ENCODE peak calls at places on chromosomes 16 and 17, in five cellular contexts. N is astrocyte, D is IMR-90, C is fibroblast of lung, I is HCT116. Q is an unnamed sample. For H3K36me3, the result is how much of the 10 kb centered on the place peaks cover.

GRCh38 chr16:3641801-3642396 is 12.6 kb upstream of the DNASE1 start:
- DNase-seq in N (no peak), I (no peak), D (no peak), C (no peak), Q (no peak)

GRCh38 chr17:65438173-65438572 is 123.3 kb downstream of the AXIN2 start:
- DNase-seq in I (no peak), C (no peak), D (no peak), N (no peak), Q (no peak)

GRCh38 chr16:12907670-12908233 is 6.4 kb downstream of the SHISA9 start:
- DNase-seq in N (no peak), C (no peak), I (no peak), D (no peak), Q (peak)

GRCh38 chr17:50172130-50172529 is 6.3 kb downstream of the SGCA start:
- DNase-seq in D (no peak), N (no peak), C (no peak), I (no peak), Q (no peak)

GRCh38 chr17:58455491-58455890 is 32.7 kb downstream of the HSF5 start:
- DNase-seq in C (no peak), I (no peak), N (no peak), D (no peak), Q (no peak)

GRCh38 chr17:75557075-75557851 is 30.3 kb upstream of the MYO15B start:
- DNase-seq in N (peak), I (no peak), D (peak), C (peak), Q (no peak)

GRCh38 chr17:64016248-64016784 is 4.1 kb downstream of the ICAM2 start:
- DNase-seq in D (no peak), C (no peak), I (no peak), N (no peak), Q (peak)

GRCh38 chr17:2076461-2076984 is 21.6 kb downstream of the HIC1 start:
- DNase-seq in C (no peak), D (peak), I (no peak), N (peak), Q (no peak)

GRCh38 chr17:75619506-75620431 is 13.5 kb upstream of the SMIM5 start:
- DNase-seq in D (peak), I (no peak), N (peak), C (peak), Q (peak)

GRCh38 chr17:67534941-67535340 is 157.9 kb downstream of the PITPNC1 start:
- DNase-seq in N (peak), D (no peak), C (peak), I (no peak), Q (peak)

GRCh38 chr17:57457188-57457587 is 200.9 kb downstream of the MSI2 start:
- DNase-seq in D (no peak), C (no peak), N (no peak), I (no peak), Q (no peak)

GRCh38 chr16:22225060-22225459 is 19.0 kb downstream of the EEF2K start:
- DNase-seq in D (no peak), N (no peak), I (no peak), C (no peak), Q (no peak)

GRCh38 chr17:63185420-63185819 is 219.4 kb downstream of the TANC2 start:
- DNase-seq in I (no peak), N (no peak), C (no peak), D (no peak), Q (no peak)

GRCh38 chr17:71325886-71326285 is 794.9 kb upstream of the SOX9 start:
- DNase-seq in I (no peak), D (no peak), N (no peak), C (no peak), Q (no peak)

GRCh38 chr17:41538565-41538991 is 10.5 kb upstream of the KRT19 start:
- DNase-seq in C (peak), D (peak), I (no peak), N (no peak), Q (no peak)

GRCh38 chr16:67561824-67562525 is 351 bp upstream of the CTCF start:
- DNase-seq in I (peak), N (peak), D (peak), C (peak), Q (peak)

GRCh38 chr16:67561501-67561823 is 864 bp upstream of the CTCF start:
- DNase-seq in C (no peak), D (no peak), I (no peak), N (no peak), Q (no peak)

GRCh38 chr16:67562918-67563707 is 787 bp downstream of the CTCF start:
- DNase-seq in N (peak), D (peak), I (peak), C (peak), Q (peak)

GRCh38 chr16:67563708-67564468 is 1.6 kb downstream of the CTCF start:
- DNase-seq in N (peak), I (no peak), D (peak), C (peak), Q (peak)

DNA sequence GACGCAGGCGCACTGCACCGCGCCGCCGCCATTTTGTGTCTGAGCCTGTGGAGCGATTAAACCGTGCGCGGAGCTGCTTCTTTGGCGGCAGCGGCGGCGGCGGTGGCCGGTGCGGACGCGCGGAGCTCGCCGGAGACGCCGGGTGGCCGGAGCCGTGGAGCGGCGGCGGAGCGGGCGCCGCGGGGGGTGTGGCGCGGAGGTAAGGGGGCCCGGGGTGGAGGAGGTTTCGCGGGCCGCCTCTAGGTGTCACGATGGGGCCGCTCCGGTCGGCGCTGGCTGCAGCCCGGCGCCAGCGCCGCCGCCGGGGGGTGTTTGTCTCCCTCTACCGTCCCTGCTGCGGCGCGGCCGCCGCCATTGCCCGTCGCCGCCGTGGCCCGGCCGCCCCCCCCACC is at the start of gene CTCF:
- DNase-seq in C (peak), I (peak), D (peak), N (peak), Q (peak)
- H3K9ac ChIP-seq in C (peak), I (peak), D (peak), N (peak), Q (peak)

DNA sequence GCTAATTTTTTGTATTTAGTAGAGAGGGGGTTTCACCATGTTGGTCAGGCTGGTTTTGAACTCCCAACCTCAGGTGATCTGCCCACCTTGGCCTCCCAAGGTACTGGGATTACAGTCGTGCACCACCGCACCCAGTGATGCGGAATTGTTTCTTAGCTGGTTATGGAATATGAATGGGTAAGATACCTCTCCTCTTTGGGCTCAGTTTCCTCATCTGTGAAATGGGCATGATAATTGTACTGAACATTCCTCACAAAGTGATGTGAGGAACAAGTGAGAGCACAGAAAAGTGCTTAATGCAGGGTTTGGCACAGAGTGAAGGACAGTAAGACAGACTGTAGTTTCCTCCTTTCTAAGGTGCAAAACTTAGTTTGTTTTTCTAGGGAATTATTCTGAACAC is 31.0 kb upstream of the NFAT5 start:
- DNase-seq in D (no peak), N (no peak), I (no peak), C (no peak), Q (no peak)
- H3K4me2 ChIP-seq in D (peak), N (peak), I (peak), C (no peak), Q (no peak)

DNA sequence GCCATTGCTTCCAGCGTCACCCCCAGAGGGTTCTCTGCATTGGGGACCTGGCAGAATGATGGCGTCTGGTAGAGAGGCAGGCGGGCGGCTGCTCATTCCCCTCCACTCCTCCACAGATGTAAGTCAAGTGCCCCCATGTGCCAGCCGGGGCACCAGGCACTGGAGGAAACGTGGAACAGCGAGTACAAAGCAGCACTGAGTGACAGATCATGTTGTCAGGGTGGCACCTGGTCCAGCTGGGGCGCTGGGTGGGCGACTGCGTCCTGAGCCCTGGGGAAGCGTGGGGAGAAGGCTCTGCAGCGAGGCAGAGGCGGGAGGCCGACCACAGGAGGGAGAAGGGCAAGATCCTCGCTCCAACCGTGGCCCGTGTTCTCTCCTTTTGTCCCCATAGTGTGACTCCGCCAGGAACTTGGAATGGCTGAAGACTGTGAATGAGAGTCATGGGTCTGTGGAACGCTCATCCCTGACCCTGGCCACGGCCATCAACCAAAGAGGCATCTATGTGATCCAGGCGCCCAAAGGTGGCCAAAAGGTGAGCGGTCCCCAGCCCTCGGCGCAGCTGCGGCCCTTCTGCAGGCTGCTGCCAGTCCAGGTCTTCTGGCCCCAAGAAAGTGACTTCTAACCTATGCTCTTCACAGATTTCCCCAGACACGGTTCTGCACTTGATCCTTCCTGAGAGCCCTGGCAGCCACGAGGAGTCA is 76.7 kb downstream of the RNF213 start:
- DNase-seq in C (no peak), N (no peak), I (no peak), D (no peak), Q (no peak)
- H3K36me3 ChIP-seq in C (under half), N (under half), I (under half), D (half or more), Q (under half)

GRCh38 chr17:80426671-80427326 is 11.8 kb downstream of the ENDOV start:
- DNase-seq in C (peak), D (peak), I (peak), N (peak), Q (peak)

GRCh38 chr17:80423536-80424225 is 8.7 kb downstream of the ENDOV start:
- DNase-seq in N (no peak), D (no peak), I (no peak), C (no peak), Q (no peak)

GRCh38 chr17:80424261-80424660 is 9.3 kb downstream of the ENDOV start:
- DNase-seq in N (no peak), I (no peak), D (no peak), C (no peak), Q (no peak)

GRCh38 chr17:80425835-80426426 is 11.0 kb downstream of the ENDOV start:
- DNase-seq in C (no peak), D (no peak), N (no peak), I (no peak), Q (no peak)

DNA sequence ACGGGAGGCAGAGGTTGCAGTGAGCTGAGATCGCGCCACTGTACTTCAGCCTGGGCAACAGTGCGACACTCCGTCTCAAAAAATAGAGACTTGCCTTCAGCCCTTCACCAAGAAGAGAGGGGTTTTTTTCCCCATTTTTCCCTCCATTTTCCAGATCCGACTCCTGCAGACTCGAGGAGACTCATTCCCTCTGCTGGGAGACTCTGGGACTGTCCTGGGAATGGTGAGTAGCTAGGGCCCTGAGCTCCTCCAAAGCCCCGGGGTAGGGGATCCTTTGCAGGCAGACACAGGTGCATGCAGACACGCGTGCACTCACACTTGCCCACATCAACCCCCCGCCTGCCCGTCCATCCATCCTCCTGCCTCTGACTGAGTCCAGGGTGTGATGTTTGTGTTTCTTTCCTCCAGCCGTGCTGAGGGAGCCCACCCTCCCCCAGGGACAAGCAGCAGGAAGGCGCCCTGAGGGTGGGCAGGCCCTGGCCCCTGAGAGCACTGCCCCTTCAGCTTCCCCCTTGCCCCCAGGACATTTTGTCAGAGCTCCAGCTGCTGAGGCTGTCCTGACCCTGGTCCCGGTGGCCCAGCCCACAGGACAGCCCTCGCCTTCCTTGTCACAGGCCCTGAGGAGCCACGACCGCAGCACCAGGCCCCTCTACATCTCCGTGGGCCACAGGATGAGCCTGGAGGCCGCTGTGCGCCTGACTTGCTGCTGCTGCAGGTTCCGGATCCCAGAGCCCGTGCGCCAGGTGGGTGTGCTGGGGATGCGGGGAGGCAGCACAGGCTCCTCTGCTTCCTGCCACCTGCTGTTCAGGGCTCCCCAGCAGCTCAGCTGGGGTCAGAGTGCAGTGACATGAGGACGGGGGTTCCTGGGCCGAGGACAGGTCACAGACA is 10.2 kb downstream of the ENDOV start:
- DNase-seq in N (no peak), D (no peak), C (no peak), I (no peak), Q (no peak)
- H3K9ac ChIP-seq in N (no peak), D (no peak), C (no peak), I (no peak), Q (no peak)

GRCh38 chr17:51819820-51820219 is 338.7 kb downstream of the CA10 start:
- DNase-seq in N (no peak), I (no peak), C (no peak), D (no peak), Q (no peak)
- H3K4me2 ChIP-seq in N (no peak), I (no peak), C (no peak), D (no peak), Q (no peak)

GRCh38 chr16:2071454-2072263 is 23.9 kb downstream of the TSC2 start:
- DNase-seq in D (no peak), N (no peak), C (no peak), I (no peak), Q (no peak)
- H3K36me3 ChIP-seq in D (half or more), N (under half), C (under half), I (under half), Q (under half)

DNA sequence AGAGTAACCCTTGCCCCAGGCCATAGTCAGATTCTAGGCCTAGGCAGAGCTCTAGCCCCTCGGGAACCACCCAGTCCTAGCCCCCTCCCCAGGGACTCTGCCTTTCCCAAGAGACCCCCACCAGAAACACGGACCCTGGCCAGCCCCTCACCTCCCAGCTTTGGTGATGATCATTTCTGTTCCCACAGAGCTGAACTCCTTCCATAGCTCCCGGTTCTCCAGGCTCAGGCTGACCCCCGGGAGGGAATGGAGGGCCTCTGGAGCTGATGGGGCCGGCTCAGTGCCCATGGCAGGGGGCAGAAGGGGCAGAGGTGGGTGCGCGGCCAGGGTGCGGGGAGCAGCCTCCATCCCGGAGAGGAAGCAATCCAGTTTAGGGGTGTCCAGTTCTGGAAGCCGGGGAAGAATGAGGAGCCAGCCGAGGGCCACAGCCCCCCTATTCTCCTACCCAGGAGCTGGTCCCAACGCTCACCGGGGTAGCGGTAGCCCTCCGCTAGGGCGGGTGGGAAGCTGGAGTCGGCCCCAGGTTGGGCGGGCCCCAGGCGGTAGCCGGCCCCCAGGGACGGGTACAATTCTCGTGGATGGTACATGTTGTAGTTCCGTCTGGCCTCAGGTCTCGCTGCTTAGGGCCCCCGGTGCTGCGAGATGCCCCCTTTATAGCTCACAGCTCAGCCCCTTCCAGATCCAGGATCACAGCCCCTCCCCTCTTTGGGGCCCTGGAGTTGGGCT is 954 bp downstream of the TBX6 start:
- DNase-seq in I (no peak), N (no peak), D (no peak), C (no peak), Q (no peak)
- H3K9ac ChIP-seq in I (peak), N (no peak), D (no peak), C (no peak), Q (no peak)

DNA sequence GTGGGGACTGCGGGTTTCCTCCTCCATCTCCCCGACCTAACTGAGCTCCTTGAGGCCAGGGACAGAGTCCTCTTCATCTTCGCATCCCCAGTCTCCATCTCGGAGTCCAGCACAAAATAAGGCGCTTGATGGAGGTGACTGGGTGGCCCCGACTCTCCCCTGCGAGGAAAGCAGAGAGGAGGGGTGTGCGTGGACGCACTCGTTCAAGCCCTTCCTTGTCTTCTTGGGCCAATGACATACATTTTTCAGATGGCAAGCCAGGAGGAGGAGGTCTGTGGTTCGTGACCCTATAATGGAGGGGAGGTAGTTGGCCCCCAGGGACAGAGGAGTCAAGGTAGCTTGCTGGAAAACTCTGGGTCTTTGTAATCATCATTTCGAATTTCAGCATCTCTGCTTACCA is 17.2 kb downstream of the CRISPLD2 start:
- DNase-seq in I (no peak), N (no peak), D (no peak), C (no peak), Q (no peak)
- H3K4me2 ChIP-seq in I (no peak), N (peak), D (no peak), C (no peak), Q (no peak)

GRCh38 chr16:2282866-2283555 is 15.1 kb upstream of the RNPS1 start:
- DNase-seq in D (no peak), N (no peak), C (no peak), I (no peak), Q (no peak)
- H3K36me3 ChIP-seq in D (under half), N (under half), C (under half), I (under half), Q (under half)

Q was measured in endothelial cell of umbilical vein.